ENCODE peak calls at places on chromosomes 7 and 10, in seven cellular contexts. L is astrocyte, E is breast epithelium, M is kidney epithelial cell, A is psoas muscle, H is lung, W is mucosa of descending colon. N is an unnamed sample. For H3K36me3, the result is how much of the 10 kb centered on the place peaks cover.

GRCh38 chr7:88205179-88205578 is 14.7 kb downstream of the SRI start:
- DNase-seq in A (no peak), W (no peak), M (no peak), L (no peak), E (no peak), H (no peak), N (no peak)

GRCh38 chr10:69317175-69318086 is 39.1 kb downstream of the HK1 start:
- DNase-seq in H (no peak), W (peak), E (no peak), M (no peak), L (no peak), A (no peak), N (no peak)

GRCh38 chr7:24894670-24895221 is 85.2 kb downstream of the OSBPL3 start:
- DNase-seq in A (no peak), E (no peak), L (no peak), W (no peak), M (no peak), H (no peak), N (peak)

GRCh38 chr7:67343566-67343965 is 346.9 kb downstream of the TYW1 start:
- DNase-seq in W (no peak), H (no peak), M (no peak), A (peak), L (no peak), E (no peak), N (no peak)

GRCh38 chr7:129829677-129830631 is 122.8 kb downstream of the UBE2H start:
- DNase-seq in A (peak), W (no peak), M (no peak), E (no peak), H (peak), L (peak), N (peak)

GRCh38 chr10:95628786-95629185 is 27.7 kb downstream of the ALDH18A1 start:
- DNase-seq in E (no peak), L (peak), W (no peak), A (no peak), M (peak), H (no peak), N (no peak)

GRCh38 chr7:131897016-131897789 is 340.8 kb upstream of the PODXL start:
- DNase-seq in L (peak), E (no peak), H (no peak), W (no peak), M (peak), A (no peak), N (peak)

GRCh38 chr7:149422065-149422913 is 38.6 kb downstream of the ZNF777 start:
- DNase-seq in M (peak), L (peak), W (peak), E (no peak), H (peak), A (peak), N (peak)

GRCh38 chr10:59585046-59585700 is 124.5 kb downstream of the SLC16A9 start:
- DNase-seq in W (no peak), M (no peak), L (peak), E (no peak), A (no peak), H (no peak), N (peak)

GRCh38 chr10:75468612-75469011 is 37.2 kb downstream of the LRMDA start:
- DNase-seq in L (no peak), E (no peak), A (peak), H (no peak), M (no peak), W (peak), N (no peak)

GRCh38 chr10:5900247-5900646 is 10.2 kb downstream of the FBH1 start:
- DNase-seq in M (no peak), L (no peak), E (no peak), W (no peak), H (no peak), A (no peak), N (no peak)

GRCh38 chr10:14982744-14983143 is 23.6 kb downstream of the MEIG1 start:
- DNase-seq in H (no peak), E (no peak), L (no peak), M (no peak), W (no peak), A (no peak), N (no peak)

GRCh38 chr10:88743999-88744398 is 15.8 kb upstream of the LIPN start:
- DNase-seq in W (no peak), E (no peak), M (no peak), A (no peak), H (no peak), L (no peak), N (no peak)

GRCh38 chr7:10085231-10085630 is 888.4 kb upstream of the PHF14 start:
- DNase-seq in A (no peak), M (no peak), W (no peak), H (no peak), E (no peak), L (no peak), N (no peak)

GRCh38 chr10:33653584-33654367 is 319.3 kb upstream of the NRP1 start:
- DNase-seq in E (no peak), W (no peak), A (no peak), H (no peak), M (no peak), L (peak), N (peak)

GRCh38 chr7:1856161-1856965 is 186.3 kb downstream of the ELFN1 start:
- DNase-seq in E (no peak), W (peak), H (no peak), M (no peak), L (no peak), A (no peak), N (no peak)

DNA sequence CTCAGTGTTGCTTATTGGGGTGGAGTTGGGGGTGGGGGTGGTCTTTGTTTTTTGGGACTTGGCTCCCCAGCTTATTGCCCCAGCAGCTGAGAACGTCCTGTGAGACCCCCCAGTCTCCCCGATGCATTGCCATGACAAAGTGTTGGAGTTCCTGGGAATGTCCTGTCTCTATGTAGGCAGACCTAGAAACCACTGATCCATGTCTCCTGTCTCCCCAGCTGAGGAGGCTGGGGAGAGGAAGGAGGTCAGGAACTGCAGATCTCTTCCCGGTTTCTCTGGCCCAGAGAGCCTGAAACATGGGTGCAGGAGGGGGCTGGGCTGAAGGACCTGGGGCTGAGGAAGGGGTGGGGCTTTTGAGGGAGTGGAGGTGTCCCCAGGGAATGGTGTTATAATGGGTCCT is 80.2 kb upstream of the GTF2IRD1 start:
- DNase-seq in L (no peak), H (no peak), W (no peak), M (no peak), E (no peak), A (no peak), N (no peak)
- H3K36me3 ChIP-seq in L (under half), H (under half), W (under half), M (under half), E (under half), A (under half), N (under half)

GRCh38 chr10:12103743-12104142 is 25.7 kb upstream of the SEC61A2 start:
- DNase-seq in L (no peak), W (no peak), A (no peak), E (no peak), M (no peak), H (no peak), N (no peak)
- H3K36me3 ChIP-seq in L (under half), W (under half), A (under half), E (under half), M (under half), H (under half), N (under half)

DNA sequence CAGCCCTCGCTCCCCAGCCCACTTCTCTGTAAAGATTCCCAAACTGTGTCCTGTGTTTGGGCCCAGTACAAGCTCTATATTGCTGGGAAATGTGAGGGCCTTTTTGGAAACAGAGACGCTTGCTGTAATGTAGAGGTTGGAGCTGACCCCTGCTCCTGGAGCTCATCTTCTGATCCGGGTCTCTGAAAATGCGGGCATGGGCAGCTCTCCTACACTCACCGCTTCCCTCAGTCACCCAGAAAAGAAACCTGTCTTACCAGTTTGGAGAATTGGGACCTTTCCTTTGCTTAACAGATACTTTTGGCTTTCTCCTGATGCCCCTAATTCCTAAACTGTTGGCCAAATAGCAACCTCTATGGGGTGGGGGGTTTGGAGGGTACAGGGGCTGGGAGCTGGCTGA is 18.2 kb downstream of the BAG3 start:
- DNase-seq in H (no peak), W (no peak), M (no peak), E (no peak), L (no peak), A (no peak), N (no peak)
- H3K36me3 ChIP-seq in H (under half), W (under half), M (under half), E (under half), L (under half), A (under half), N (half or more)

DNA sequence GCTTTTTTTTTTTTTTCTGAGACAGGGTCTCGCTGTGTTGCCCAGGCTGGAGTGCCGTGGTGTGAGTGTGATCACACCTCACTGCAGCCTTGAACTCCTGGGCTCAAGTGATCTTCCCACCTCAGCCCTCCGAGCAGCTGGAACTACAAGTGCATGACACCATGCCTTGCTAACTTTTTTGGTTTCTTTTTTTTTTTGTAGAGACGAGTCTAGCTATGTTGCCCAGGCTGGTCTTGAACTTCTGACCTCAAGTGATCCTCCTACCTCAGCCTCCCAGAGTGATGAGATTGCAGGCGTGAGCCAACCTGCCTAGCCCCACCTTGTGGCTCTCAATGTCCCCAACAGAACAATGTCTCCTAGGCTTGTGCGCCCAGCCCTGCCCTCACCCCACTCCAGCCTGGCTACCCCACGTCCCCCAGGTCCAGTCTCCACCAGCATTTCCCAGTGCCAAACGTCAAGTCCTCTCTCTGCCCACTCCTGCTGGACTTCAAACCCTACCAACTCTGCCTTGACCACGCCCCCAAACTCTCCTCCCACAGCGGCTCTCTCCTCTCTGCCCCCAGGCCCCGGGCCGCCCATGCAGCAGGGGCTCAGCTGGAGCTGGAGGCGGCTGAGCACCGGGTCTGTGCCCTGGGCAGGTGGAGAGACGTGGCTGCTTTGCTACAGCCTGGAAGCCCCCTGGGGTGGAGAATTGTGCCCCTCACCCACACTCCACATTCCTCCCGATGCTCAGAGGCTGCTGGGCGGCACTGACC is 18.9 kb downstream of the BHLHA15 start:
- DNase-seq in H (no peak), A (no peak), E (no peak), M (no peak), L (no peak), W (no peak), N (no peak)
- H3K36me3 ChIP-seq in H (under half), A (under half), E (under half), M (under half), L (under half), W (under half), N (under half)

DNA sequence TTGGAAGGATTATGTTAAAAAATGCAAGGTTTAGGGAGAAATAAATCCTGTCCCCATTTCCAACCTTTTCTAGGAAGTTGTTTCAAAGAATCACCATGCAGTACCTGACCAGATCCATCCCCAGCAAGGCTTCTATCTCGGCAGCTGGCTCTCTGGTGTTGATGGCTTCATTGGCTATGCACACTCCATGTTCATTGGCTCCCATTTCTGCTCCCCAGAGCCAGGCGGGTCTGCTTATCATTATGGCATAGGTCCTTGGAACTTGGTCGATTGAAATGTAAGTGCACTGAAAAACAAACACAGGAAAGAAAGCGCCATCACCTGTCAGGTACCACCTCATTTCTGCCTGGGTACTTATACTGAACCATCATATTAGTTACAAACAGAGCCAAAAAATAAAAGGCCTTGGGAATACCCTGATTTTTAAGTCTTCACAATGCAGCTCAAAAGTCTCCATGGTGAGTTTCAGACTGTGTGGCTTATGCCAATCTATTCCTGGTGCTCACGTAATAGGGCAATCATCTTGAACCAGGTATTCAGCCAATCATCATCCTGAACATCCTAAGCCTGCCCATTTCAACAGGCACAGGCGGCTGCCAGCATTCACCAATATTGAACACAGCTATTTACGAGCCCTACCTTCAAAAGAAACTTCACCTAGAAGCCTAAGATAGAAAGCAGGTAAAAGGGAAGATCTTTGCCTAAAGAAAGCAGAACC is 34.4 kb downstream of the SCRN1 start:
- DNase-seq in M (no peak), E (no peak), L (no peak), A (no peak), H (no peak), W (no peak), N (no peak)
- H3K36me3 ChIP-seq in M (under half), E (under half), L (under half), A (under half), H (under half), W (under half), N (under half)

DNA sequence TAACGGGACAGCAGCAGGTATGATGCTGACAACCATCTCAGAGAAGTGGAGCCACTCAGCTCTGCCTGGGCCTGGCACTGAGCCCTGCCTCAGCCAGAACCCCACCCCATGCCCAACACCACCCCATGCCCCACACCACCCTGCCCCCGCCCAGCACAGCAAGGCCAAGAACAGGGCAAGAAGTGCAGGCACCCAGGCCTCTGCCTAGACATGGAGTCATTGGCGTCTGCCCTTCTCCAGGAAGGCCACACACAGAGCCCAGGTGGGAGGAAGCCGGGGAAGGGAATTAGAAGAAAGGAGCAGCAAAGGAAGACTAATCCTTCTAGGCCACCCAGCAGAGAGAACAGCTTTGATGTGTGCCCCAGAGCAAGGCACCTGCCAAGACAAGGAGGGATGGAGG is 18.9 kb downstream of the CAMK2G start:
- DNase-seq in L (no peak), M (no peak), W (peak), A (no peak), E (no peak), H (no peak), N (no peak)
- H3K36me3 ChIP-seq in L (under half), M (under half), W (under half), A (under half), E (under half), H (under half), N (under half)

GRCh38 chr7:140036224-140036651 is 26.5 kb downstream of the PARP12 start:
- DNase-seq in A (no peak), M (no peak), L (peak), H (no peak), W (no peak), E (no peak), N (no peak)

GRCh38 chr7:140033036-140033435 is 29.7 kb downstream of the PARP12 start:
- DNase-seq in A (no peak), E (no peak), H (no peak), W (no peak), L (peak), M (no peak), N (no peak)

GRCh38 chr7:140033779-140034363 is 28.9 kb downstream of the PARP12 start:
- DNase-seq in L (peak), A (no peak), W (no peak), M (no peak), H (no peak), E (no peak), N (no peak)

GRCh38 chr7:140039071-140039470 is 23.7 kb downstream of the PARP12 start:
- DNase-seq in W (no peak), M (no peak), L (no peak), E (no peak), A (no peak), H (no peak), N (no peak)

GRCh38 chr7:140035400-140036223 is 27.1 kb downstream of the PARP12 start:
- DNase-seq in A (no peak), E (no peak), M (peak), W (no peak), H (no peak), L (peak), N (peak)
- H3K36me3 ChIP-seq in A (under half), E (under half), M (under half), W (under half), H (under half), L (under half), N (under half)

N was measured in MG63.